ENCODE peak calls at places on chromosomes 16 and 17, in nine cellular contexts. V is endodermal cell; B is fibroblast of lung; K is small intestine; M is T-helper 17 cell; L is CD4-positive, alpha-beta memory T cell; R is SJSA1; A is esophagus squamous epithelium; Q is cardiac muscle cell. E is an unnamed sample. For H3K9me3, the result is how much of the 10 kb centered on the place peaks cover.

GRCh38 chr16:14286381-14287230 is 215.5 kb downstream of the MRTFB start:
- DNase-seq in V (peak), B (peak), K (peak), M (no peak), L (peak), R (no peak), A (no peak), Q (no peak), E (no peak)

GRCh38 chr17:12959441-12959840 is 58.4 kb downstream of the ELAC2 start:
- DNase-seq in V (no peak), B (peak), K (no peak), M (no peak), L (no peak), R (no peak), A (no peak), Q (peak), E (peak)

GRCh38 chr17:29215717-29216116 is 30.9 kb upstream of the CRYBA1 start:
- DNase-seq in V (peak), B (peak), K (no peak), M (no peak), L (no peak), R (no peak), A (no peak), Q (peak), E (peak)

GRCh38 chr16:63422633-63423032 is 1386.4 kb upstream of the CDH8 start:
- DNase-seq in V (no peak), B (no peak), K (no peak), M (no peak), L (no peak), R (no peak), A (no peak), Q (no peak), E (no peak)

GRCh38 chr17:20982589-20983358 is 60.0 kb downstream of the USP22 start:
- DNase-seq in V (peak), B (no peak), K (no peak), M (no peak), L (no peak), R (no peak), A (no peak), Q (no peak), E (no peak)

GRCh38 chr16:80804061-80804450 is 342 bp downstream of the CDYL2 start:
- DNase-seq in V (peak), B (peak), K (peak), M (peak), L (peak), R (peak), A (no peak), Q (peak), E (peak)

GRCh38 chr17:7651097-7651958 is 602 bp downstream of the ATP1B2 start:
- DNase-seq in V (no peak), B (no peak), K (no peak), M (no peak), L (no peak), R (no peak), A (no peak), Q (no peak), E (no peak)

GRCh38 chr17:13273744-13274295 is 256.0 kb upstream of the ELAC2 start:
- DNase-seq in V (no peak), B (no peak), K (no peak), M (no peak), L (no peak), R (peak), A (no peak), Q (no peak), E (no peak)

GRCh38 chr16:84463221-84463620 is 41.2 kb downstream of the MEAK7 start:
- DNase-seq in V (peak), B (no peak), K (no peak), M (no peak), L (no peak), R (no peak), A (no peak), Q (no peak), E (no peak)

GRCh38 chr16:79651363-79651762 is 50.8 kb upstream of the MAF start:
- DNase-seq in V (no peak), B (peak), K (peak), M (no peak), L (no peak), R (peak), A (no peak), Q (peak), E (peak)

GRCh38 chr16:87048038-87048743 is 269.0 kb downstream of the C16orf95 start:
- DNase-seq in V (peak), B (no peak), K (no peak), M (no peak), L (no peak), R (no peak), A (no peak), Q (no peak), E (no peak)

GRCh38 chr17:37683454-37683984 is 40.3 kb upstream of the DDX52 start:
- DNase-seq in V (no peak), B (no peak), K (peak), M (no peak), L (peak), R (no peak), A (no peak), Q (no peak), E (no peak)

GRCh38 chr17:7589204-7589868 is 558 bp downstream of the SOX15 start:
- DNase-seq in V (peak), B (peak), K (peak), M (peak), L (peak), R (no peak), A (no peak), Q (peak), E (peak)

GRCh38 chr16:1237990-1238389 is 2.5 kb upstream of the TPSAB1 start:
- DNase-seq in V (no peak), B (no peak), K (no peak), M (no peak), L (no peak), R (no peak), A (no peak), Q (no peak), E (no peak)

GRCh38 chr16:56776562-56776961 is 46.6 kb downstream of the NUP93 start:
- DNase-seq in V (no peak), B (peak), K (no peak), M (no peak), L (no peak), R (no peak), A (no peak), Q (peak), E (no peak)

GRCh38 chr17:17985555-17985954 is 12.9 kb downstream of the DRC3 start:
- DNase-seq in V (no peak), B (no peak), K (no peak), M (no peak), L (no peak), R (no peak), A (no peak), Q (peak), E (no peak)

GRCh38 chr17:78689029-78689428 is 93.0 kb downstream of the CYTH1 start:
- DNase-seq in V (no peak), B (no peak), K (no peak), M (no peak), L (no peak), R (no peak), A (no peak), Q (no peak), E (no peak)

GRCh38 chr17:1365445-1366039 is 34.5 kb downstream of the YWHAE start:
- DNase-seq in V (peak), B (peak), K (peak), M (peak), L (peak), R (peak), A (no peak), Q (peak), E (peak)

GRCh38 chr17:30858556-30859250 is 26.9 kb downstream of the ATAD5 start:
- DNase-seq in V (no peak), B (peak), K (no peak), M (no peak), L (no peak), R (no peak), A (no peak), Q (peak), E (peak)

GRCh38 chr17:55783684-55784245 is 32.9 kb downstream of the PCTP start:
- DNase-seq in V (peak), B (peak), K (no peak), M (no peak), L (no peak), R (no peak), A (no peak), Q (peak), E (no peak)

GRCh38 chr16:24525970-24526559 is 13.3 kb upstream of the RBBP6 start:
- DNase-seq in V (no peak), B (peak), K (no peak), M (no peak), L (no peak), R (peak), A (no peak), Q (peak), E (peak)

GRCh38 chr16:46911038-46911437 is 26.9 kb downstream of the GPT2 start:
- DNase-seq in V (no peak), B (no peak), K (no peak), M (no peak), L (no peak), R (no peak), A (no peak), Q (no peak), E (no peak)

GRCh38 chr17:45394913-45395568 is 37.6 kb downstream of the ARHGAP27 start:
- DNase-seq in V (peak), B (peak), K (peak), M (no peak), L (peak), R (peak), A (no peak), Q (peak), E (peak)

GRCh38 chr17:48547839-48548686 is 3.2 kb upstream of the HOXB2 start:
- DNase-seq in V (no peak), B (peak), K (peak), M (no peak), L (peak), R (no peak), A (no peak), Q (peak), E (peak)

GRCh38 chr17:68780561-68780960 is 174.6 kb downstream of the ABCA8 start:
- DNase-seq in V (no peak), B (no peak), K (no peak), M (no peak), L (no peak), R (no peak), A (no peak), Q (no peak), E (no peak)

GRCh38 chr16:66474750-66475199 is 47.7 kb downstream of the BEAN1 start:
- DNase-seq in V (peak), B (no peak), K (peak), M (no peak), L (peak), R (no peak), A (no peak), Q (no peak), E (no peak)

GRCh38 chr16:70437017-70437581 is 1.8 kb downstream of the ST3GAL2 start:
- DNase-seq in V (peak), B (peak), K (no peak), M (no peak), L (no peak), R (peak), A (no peak), Q (peak), E (peak)

GRCh38 chr16:10828851-10829331 is 10.3 kb upstream of the TVP23A start:
- DNase-seq in V (peak), B (peak), K (peak), M (no peak), L (no peak), R (no peak), A (no peak), Q (peak), E (peak)

GRCh38 chr16:47460301-47460754 is 535 bp downstream of the ITFG1 start:
- DNase-seq in V (no peak), B (no peak), K (peak), M (no peak), L (no peak), R (no peak), A (no peak), Q (no peak), E (peak)

GRCh38 chr17:2412561-2413021 is 11.7 kb upstream of the MNT start:
- DNase-seq in V (peak), B (peak), K (no peak), M (no peak), L (no peak), R (no peak), A (no peak), Q (peak), E (no peak)

GRCh38 chr17:2963332-2964027 is 99.9 kb downstream of the OR1D5 start:
- DNase-seq in V (peak), B (no peak), K (no peak), M (no peak), L (no peak), R (no peak), A (no peak), Q (no peak), E (no peak)

GRCh38 chr17:2400474-2400866 is 390 bp downstream of the MNT start:
- DNase-seq in V (peak), B (no peak), K (peak), M (peak), L (peak), R (no peak), A (no peak), Q (peak), E (no peak)

GRCh38 chr16:77780378-77780837 is 8.0 kb upstream of the VAT1L start:
- DNase-seq in V (no peak), B (peak), K (no peak), M (no peak), L (no peak), R (peak), A (no peak), Q (peak), E (peak)

GRCh38 chr17:5182597-5183409 is 8.9 kb downstream of the ZNF594 start:
- DNase-seq in V (no peak), B (no peak), K (no peak), M (no peak), L (no peak), R (no peak), A (no peak), Q (no peak), E (no peak)

GRCh38 chr17:5179003-5179402 is 12.7 kb downstream of the ZNF594 start:
- DNase-seq in V (no peak), B (no peak), K (no peak), M (no peak), L (no peak), R (no peak), A (no peak), Q (no peak), E (no peak)

GRCh38 chr17:5181509-5182305 is 10.0 kb downstream of the ZNF594 start:
- DNase-seq in V (peak), B (no peak), K (no peak), M (no peak), L (no peak), R (no peak), A (no peak), Q (no peak), E (no peak)

GRCh38 chr17:5184284-5184683 is 7.4 kb downstream of the ZNF594 start:
- DNase-seq in V (peak), B (no peak), K (no peak), M (no peak), L (peak), R (no peak), A (no peak), Q (no peak), E (no peak)

DNA sequence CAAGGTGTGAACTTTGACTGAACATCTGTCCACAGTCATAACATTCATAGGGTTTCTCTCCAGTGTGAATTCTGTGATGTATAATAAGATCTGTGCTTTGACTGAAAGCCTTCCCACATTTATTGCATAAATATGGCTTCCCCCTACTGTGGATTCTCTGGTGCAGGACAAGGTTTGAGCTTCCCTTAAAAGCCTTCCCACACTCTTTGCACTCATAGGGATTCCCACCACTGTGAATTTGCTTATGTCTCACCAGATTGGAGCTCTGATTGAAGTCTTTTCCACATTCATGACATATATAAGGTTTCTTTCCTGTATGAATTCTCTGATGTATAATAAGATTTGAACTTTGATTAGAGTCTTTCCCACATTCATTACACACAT is 8.3 kb downstream of the ZNF594 start:
- DNase-seq in V (no peak), B (no peak), K (no peak), M (no peak), L (no peak), R (no peak), A (no peak), Q (no peak), E (no peak)
- H3K9me3 ChIP-seq in V (half or more), B (under half), K (under half), M (under half), L (half or more), R (under half), A (half or more), Q (under half), E (half or more)

GRCh38 chr17:74477411-74477810 is 11.0 kb downstream of the CD300A start:
- DNase-seq in V (no peak), B (no peak), K (no peak), M (no peak), L (no peak), R (no peak), A (no peak), Q (no peak), E (no peak)

GRCh38 chr17:74474043-74474792 is 7.8 kb downstream of the CD300A start:
- DNase-seq in V (no peak), B (no peak), K (no peak), M (no peak), L (peak), R (no peak), A (no peak), Q (no peak), E (no peak)

GRCh38 chr17:74473294-74473693 is 6.9 kb downstream of the CD300A start:
- DNase-seq in V (no peak), B (no peak), K (no peak), M (no peak), L (no peak), R (no peak), A (no peak), Q (no peak), E (no peak)

GRCh38 chr17:74472890-74473289 is 6.5 kb downstream of the CD300A start:
- DNase-seq in V (no peak), B (no peak), K (no peak), M (no peak), L (no peak), R (no peak), A (no peak), Q (no peak), E (no peak)

DNA sequence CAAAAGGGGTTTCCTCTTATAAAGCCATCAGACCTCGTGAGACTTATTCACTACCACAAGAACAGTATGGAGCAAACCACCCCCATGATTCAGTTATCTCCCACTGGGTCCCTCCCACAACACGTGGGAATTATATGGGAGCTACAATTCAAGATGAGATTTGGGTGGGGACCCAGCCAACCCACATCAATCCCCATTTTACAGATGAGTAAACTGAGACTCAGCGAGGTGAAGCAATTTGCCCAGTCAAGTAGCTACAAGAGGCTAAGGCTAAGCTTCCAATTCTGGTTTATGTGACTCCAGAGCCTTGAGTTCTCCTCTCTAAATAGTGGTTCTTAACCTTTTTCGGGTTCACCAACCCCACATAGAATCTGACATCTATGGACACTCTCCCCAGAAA is 8.8 kb downstream of the CD300A start:
- DNase-seq in V (no peak), B (no peak), K (no peak), M (no peak), L (no peak), R (no peak), A (no peak), Q (no peak), E (no peak)
- H3K9me3 ChIP-seq in V (under half), B (under half), K (under half), M (under half), L (under half), R (under half), A (under half), Q (under half), E (under half)

GRCh38 chr16:35234679-35235078 is 1775.3 kb downstream of the TP53TG3F start:
- DNase-seq in V (no peak), B (no peak), K (no peak), M (no peak), L (no peak), R (no peak), A (no peak), Q (no peak), E (no peak)

DNA sequence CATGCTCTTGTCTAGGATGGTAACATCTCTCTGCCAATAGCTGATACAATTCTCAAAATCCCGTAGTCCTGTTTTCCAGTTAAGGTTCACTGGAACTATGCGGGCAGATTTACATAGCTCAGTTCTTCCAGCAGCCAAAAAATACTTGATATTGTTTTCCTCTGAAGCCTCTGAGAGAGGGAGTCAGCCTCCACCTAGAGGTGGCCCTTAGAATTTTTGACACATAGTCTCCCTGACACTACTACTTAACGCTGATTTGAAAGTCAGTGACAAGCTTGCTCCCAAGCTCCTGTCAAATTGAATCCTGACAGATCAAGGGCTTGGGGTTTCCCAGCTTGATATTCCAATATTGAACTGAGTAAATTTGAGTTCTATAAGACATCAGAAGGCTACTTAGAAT is 1780.1 kb downstream of the TP53TG3F start:
- DNase-seq in V (no peak), B (no peak), K (no peak), M (no peak), L (no peak), R (no peak), A (no peak), Q (no peak), E (no peak)
- H3K9me3 ChIP-seq in V (half or more), B (under half), K (under half), M (under half), L (under half), R (under half), A (under half), Q (under half), E (under half)

GRCh38 chr16:35410438-35410837 is 1951.0 kb downstream of the TP53TG3F start:
- DNase-seq in V (no peak), B (no peak), K (no peak), M (no peak), L (no peak), R (no peak), A (no peak), Q (no peak), E (no peak)

GRCh38 chr16:35405547-35405946 is 1946.1 kb downstream of the TP53TG3F start:
- DNase-seq in V (no peak), B (no peak), K (no peak), M (no peak), L (no peak), R (no peak), A (no peak), Q (no peak), E (no peak)

GRCh38 chr16:35414139-35414538 is 1954.7 kb downstream of the TP53TG3F start:
- DNase-seq in V (no peak), B (no peak), K (no peak), M (no peak), L (no peak), R (no peak), A (no peak), Q (no peak), E (no peak)

GRCh38 chr16:35411156-35411555 is 1951.7 kb downstream of the TP53TG3F start:
- DNase-seq in V (no peak), B (no peak), K (no peak), M (no peak), L (no peak), R (no peak), A (no peak), Q (no peak), E (no peak)

DNA sequence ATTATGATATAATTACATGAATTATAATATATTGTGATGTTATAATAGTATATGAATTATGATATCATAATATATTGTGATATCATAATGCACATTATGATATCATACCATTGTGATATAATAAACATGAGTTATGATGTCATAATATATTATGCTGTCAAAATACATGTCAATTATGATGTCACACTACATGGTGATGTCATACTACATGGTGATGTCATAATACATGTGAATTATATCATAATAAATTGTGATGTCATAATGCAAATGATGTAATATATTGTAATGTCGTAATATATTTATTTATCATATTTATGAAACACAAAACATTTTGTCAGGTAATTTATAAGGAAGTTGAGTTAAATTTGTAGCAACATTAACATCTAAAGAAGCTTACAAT is 1950.1 kb downstream of the TP53TG3F start:
- DNase-seq in V (no peak), B (peak), K (no peak), M (no peak), L (no peak), R (no peak), A (no peak), Q (no peak), E (no peak)
- H3K9me3 ChIP-seq in V (half or more), B (under half), K (under half), M (under half), L (under half), R (under half), A (under half), Q (under half), E (under half)

E was measured in astrocyte.